ENCODE peak calls at places on chromosomes 2 and 18, in eight cellular contexts. One of them, this sample, is unnamed.

GRCh38 chr2:238551091-238551490 is 124.4 kb downstream of the ASB1 start:
- DNase-seq in stomach: no peak
- DNase-seq in COR-L47: no peak
- DNase-seq in hypothalamus: no peak
- DNase-seq in B cell: no peak
- DNase-seq in stimulated activated naive B cell treated with anti-CD40 and anti-IgM and Interleukin-4, amounts not matched to agents 10 μg/mL and 1 μg/mL and 100 μg/mL, for 72 hours: no peak
- DNase-seq in DMS153: no peak
- DNase-seq in IMR-90: no peak
- DNase-seq in this sample: no peak

GRCh38 chr2:238643400-238643907 is 204.4 kb upstream of the TWIST2 start:
- DNase-seq in B cell: no peak
- DNase-seq in COR-L47: no peak
- DNase-seq in DMS153: no peak
- DNase-seq in IMR-90: no peak
- DNase-seq in stomach: no peak
- DNase-seq in hypothalamus: no peak
- DNase-seq in stimulated activated naive B cell treated with anti-CD40 and anti-IgM and Interleukin-4, amounts not matched to agents 10 μg/mL and 1 μg/mL and 100 μg/mL, for 72 hours: no peak
- DNase-seq in this sample: no peak

GRCh38 chr2:158809816-158810215 is 14.7 kb downstream of the DAPL1 start:
- DNase-seq in IMR-90: no peak
- DNase-seq in hypothalamus: no peak
- DNase-seq in DMS153: no peak
- DNase-seq in COR-L47: no peak
- DNase-seq in B cell: no peak
- DNase-seq in stimulated activated naive B cell treated with anti-CD40 and anti-IgM and Interleukin-4, amounts not matched to agents 10 μg/mL and 1 μg/mL and 100 μg/mL, for 72 hours: no peak
- DNase-seq in stomach: no peak
- DNase-seq in this sample: no peak

GRCh38 chr2:133062946-133063345 is 392.9 kb upstream of the LYPD1 start:
- DNase-seq in DMS153: no peak
- DNase-seq in COR-L47: no peak
- DNase-seq in stomach: no peak
- DNase-seq in hypothalamus: no peak
- DNase-seq in stimulated activated naive B cell treated with anti-CD40 and anti-IgM and Interleukin-4, amounts not matched to agents 10 μg/mL and 1 μg/mL and 100 μg/mL, for 72 hours: no peak
- DNase-seq in B cell: no peak
- DNase-seq in IMR-90: peak
- DNase-seq in this sample: no peak

GRCh38 chr2:45763256-45763655 is 111.8 kb downstream of the PRKCE start:
- DNase-seq in DMS153: no peak
- DNase-seq in COR-L47: no peak
- DNase-seq in stomach: no peak
- DNase-seq in IMR-90: peak
- DNase-seq in stimulated activated naive B cell treated with anti-CD40 and anti-IgM and Interleukin-4, amounts not matched to agents 10 μg/mL and 1 μg/mL and 100 μg/mL, for 72 hours: no peak
- DNase-seq in B cell: no peak
- DNase-seq in hypothalamus: no peak
- DNase-seq in this sample: no peak

GRCh38 chr2:204974487-204974886 is 429.2 kb downstream of the PARD3B start:
- DNase-seq in B cell: no peak
- DNase-seq in IMR-90: no peak
- DNase-seq in DMS153: no peak
- DNase-seq in stimulated activated naive B cell treated with anti-CD40 and anti-IgM and Interleukin-4, amounts not matched to agents 10 μg/mL and 1 μg/mL and 100 μg/mL, for 72 hours: no peak
- DNase-seq in hypothalamus: no peak
- DNase-seq in COR-L47: no peak
- DNase-seq in stomach: no peak
- DNase-seq in this sample: no peak

GRCh38 chr18:8357320-8357719 is 251.9 kb upstream of the RAB12 start:
- DNase-seq in stimulated activated naive B cell treated with anti-CD40 and anti-IgM and Interleukin-4, amounts not matched to agents 10 μg/mL and 1 μg/mL and 100 μg/mL, for 72 hours: no peak
- DNase-seq in COR-L47: no peak
- DNase-seq in hypothalamus: no peak
- DNase-seq in IMR-90: no peak
- DNase-seq in B cell: no peak
- DNase-seq in DMS153: no peak
- DNase-seq in stomach: no peak
- DNase-seq in this sample: no peak

GRCh38 chr18:6203791-6204190 is 210.9 kb downstream of the L3MBTL4 start:
- DNase-seq in stimulated activated naive B cell treated with anti-CD40 and anti-IgM and Interleukin-4, amounts not matched to agents 10 μg/mL and 1 μg/mL and 100 μg/mL, for 72 hours: no peak
- DNase-seq in B cell: no peak
- DNase-seq in COR-L47: peak
- DNase-seq in IMR-90: no peak
- DNase-seq in hypothalamus: no peak
- DNase-seq in DMS153: peak
- DNase-seq in stomach: peak
- DNase-seq in this sample: no peak

GRCh38 chr2:41782306-41783158 is 265.3 kb upstream of the PKDCC start:
- DNase-seq in IMR-90: peak
- DNase-seq in DMS153: peak
- DNase-seq in stimulated activated naive B cell treated with anti-CD40 and anti-IgM and Interleukin-4, amounts not matched to agents 10 μg/mL and 1 μg/mL and 100 μg/mL, for 72 hours: peak
- DNase-seq in stomach: no peak
- DNase-seq in hypothalamus: no peak
- DNase-seq in COR-L47: peak
- DNase-seq in B cell: peak
- DNase-seq in this sample: peak

GRCh38 chr2:109259671-109260070 is 130.7 kb downstream of the SH3RF3 start:
- DNase-seq in DMS153: no peak
- DNase-seq in stimulated activated naive B cell treated with anti-CD40 and anti-IgM and Interleukin-4, amounts not matched to agents 10 μg/mL and 1 μg/mL and 100 μg/mL, for 72 hours: no peak
- DNase-seq in hypothalamus: no peak
- DNase-seq in COR-L47: no peak
- DNase-seq in B cell: no peak
- DNase-seq in IMR-90: no peak
- DNase-seq in stomach: no peak
- DNase-seq in this sample: no peak

GRCh38 chr2:94996401-94997100 is 29.0 kb upstream of the MAL start:
- DNase-seq in hypothalamus: no peak
- DNase-seq in DMS153: no peak
- DNase-seq in stomach: no peak
- DNase-seq in B cell: no peak
- DNase-seq in IMR-90: no peak
- DNase-seq in stimulated activated naive B cell treated with anti-CD40 and anti-IgM and Interleukin-4, amounts not matched to agents 10 μg/mL and 1 μg/mL and 100 μg/mL, for 72 hours: no peak
- DNase-seq in COR-L47: no peak
- DNase-seq in this sample: no peak

GRCh38 chr18:43720036-43720435 is 442.7 kb upstream of the SYT4 start:
- DNase-seq in hypothalamus: no peak
- DNase-seq in DMS153: no peak
- DNase-seq in IMR-90: no peak
- DNase-seq in stomach: no peak
- DNase-seq in B cell: no peak
- DNase-seq in stimulated activated naive B cell treated with anti-CD40 and anti-IgM and Interleukin-4, amounts not matched to agents 10 μg/mL and 1 μg/mL and 100 μg/mL, for 72 hours: no peak
- DNase-seq in COR-L47: no peak
- DNase-seq in this sample: no peak

GRCh38 chr2:156319811-156320490 is 12.6 kb downstream of the NR4A2 start:
- DNase-seq in B cell: no peak
- DNase-seq in stimulated activated naive B cell treated with anti-CD40 and anti-IgM and Interleukin-4, amounts not matched to agents 10 μg/mL and 1 μg/mL and 100 μg/mL, for 72 hours: no peak
- DNase-seq in DMS153: no peak
- DNase-seq in stomach: peak
- DNase-seq in hypothalamus: no peak
- DNase-seq in COR-L47: no peak
- DNase-seq in IMR-90: peak
- DNase-seq in this sample: no peak

GRCh38 chr2:29596584-29596983 is 324.8 kb downstream of the ALK start:
- DNase-seq in B cell: no peak
- DNase-seq in hypothalamus: no peak
- DNase-seq in IMR-90: no peak
- DNase-seq in stomach: no peak
- DNase-seq in stimulated activated naive B cell treated with anti-CD40 and anti-IgM and Interleukin-4, amounts not matched to agents 10 μg/mL and 1 μg/mL and 100 μg/mL, for 72 hours: no peak
- DNase-seq in COR-L47: no peak
- DNase-seq in DMS153: peak
- DNase-seq in this sample: no peak

GRCh38 chr2:56749152-56749752 is 565.5 kb downstream of the CCDC85A start:
- DNase-seq in stimulated activated naive B cell treated with anti-CD40 and anti-IgM and Interleukin-4, amounts not matched to agents 10 μg/mL and 1 μg/mL and 100 μg/mL, for 72 hours: no peak
- DNase-seq in B cell: no peak
- DNase-seq in IMR-90: peak
- DNase-seq in COR-L47: peak
- DNase-seq in hypothalamus: no peak
- DNase-seq in DMS153: peak
- DNase-seq in stomach: no peak
- DNase-seq in this sample: peak

GRCh38 chr2:102251042-102251848 is 60.1 kb upstream of the IL1RL1 start:
- DNase-seq in stomach: peak
- DNase-seq in DMS153: peak
- DNase-seq in B cell: peak
- DNase-seq in hypothalamus: no peak
- DNase-seq in stimulated activated naive B cell treated with anti-CD40 and anti-IgM and Interleukin-4, amounts not matched to agents 10 μg/mL and 1 μg/mL and 100 μg/mL, for 72 hours: peak
- DNase-seq in COR-L47: no peak
- DNase-seq in IMR-90: no peak
- DNase-seq in this sample: no peak

GRCh38 chr2:234391625-234392024 is 105.3 kb downstream of the ARL4C start:
- DNase-seq in stimulated activated naive B cell treated with anti-CD40 and anti-IgM and Interleukin-4, amounts not matched to agents 10 μg/mL and 1 μg/mL and 100 μg/mL, for 72 hours: no peak
- DNase-seq in B cell: no peak
- DNase-seq in DMS153: no peak
- DNase-seq in COR-L47: no peak
- DNase-seq in hypothalamus: no peak
- DNase-seq in IMR-90: no peak
- DNase-seq in stomach: no peak
- DNase-seq in this sample: no peak

GRCh38 chr18:36714476-36714875 is 114.3 kb downstream of the TPGS2 start:
- DNase-seq in hypothalamus: no peak
- DNase-seq in DMS153: no peak
- DNase-seq in IMR-90: no peak
- DNase-seq in B cell: no peak
- DNase-seq in stomach: no peak
- DNase-seq in stimulated activated naive B cell treated with anti-CD40 and anti-IgM and Interleukin-4, amounts not matched to agents 10 μg/mL and 1 μg/mL and 100 μg/mL, for 72 hours: no peak
- DNase-seq in COR-L47: no peak
- DNase-seq in this sample: no peak

GRCh38 chr2:17470855-17471641 is 47.2 kb downstream of the RAD51AP2 start:
- DNase-seq in B cell: no peak
- DNase-seq in COR-L47: peak
- DNase-seq in hypothalamus: no peak
- DNase-seq in stomach: no peak
- DNase-seq in IMR-90: peak
- DNase-seq in DMS153: no peak
- DNase-seq in stimulated activated naive B cell treated with anti-CD40 and anti-IgM and Interleukin-4, amounts not matched to agents 10 μg/mL and 1 μg/mL and 100 μg/mL, for 72 hours: no peak
- DNase-seq in this sample: peak

GRCh38 chr2:209936106-209936663 is 66.3 kb upstream of the RPE start:
- DNase-seq in B cell: no peak
- DNase-seq in stomach: no peak
- DNase-seq in COR-L47: no peak
- DNase-seq in hypothalamus: no peak
- DNase-seq in DMS153: no peak
- DNase-seq in stimulated activated naive B cell treated with anti-CD40 and anti-IgM and Interleukin-4, amounts not matched to agents 10 μg/mL and 1 μg/mL and 100 μg/mL, for 72 hours: no peak
- DNase-seq in IMR-90: no peak
- DNase-seq in this sample: no peak

GRCh38 chr2:220076734-220077133 is 449.3 kb downstream of the SLC4A3 start:
- DNase-seq in IMR-90: peak
- DNase-seq in hypothalamus: no peak
- DNase-seq in DMS153: no peak
- DNase-seq in stomach: no peak
- DNase-seq in B cell: no peak
- DNase-seq in COR-L47: no peak
- DNase-seq in stimulated activated naive B cell treated with anti-CD40 and anti-IgM and Interleukin-4, amounts not matched to agents 10 μg/mL and 1 μg/mL and 100 μg/mL, for 72 hours: no peak
- DNase-seq in this sample: peak

GRCh38 chr2:238524584-238524983 is 97.9 kb downstream of the ASB1 start:
- DNase-seq in stomach: no peak
- DNase-seq in COR-L47: no peak
- DNase-seq in hypothalamus: no peak
- DNase-seq in B cell: no peak
- DNase-seq in DMS153: no peak
- DNase-seq in stimulated activated naive B cell treated with anti-CD40 and anti-IgM and Interleukin-4, amounts not matched to agents 10 μg/mL and 1 μg/mL and 100 μg/mL, for 72 hours: no peak
- DNase-seq in IMR-90: no peak
- DNase-seq in this sample: no peak

GRCh38 chr2:30514134-30514860 is 67.3 kb downstream of the LCLAT1 start:
- DNase-seq in stomach: no peak
- DNase-seq in B cell: no peak
- DNase-seq in IMR-90: peak
- DNase-seq in stimulated activated naive B cell treated with anti-CD40 and anti-IgM and Interleukin-4, amounts not matched to agents 10 μg/mL and 1 μg/mL and 100 μg/mL, for 72 hours: no peak
- DNase-seq in hypothalamus: no peak
- DNase-seq in COR-L47: no peak
- DNase-seq in DMS153: no peak
- DNase-seq in this sample: no peak

GRCh38 chr2:73103018-73103542 is 9.7 kb downstream of the RAB11FIP5 start:
- DNase-seq in hypothalamus: no peak
- DNase-seq in DMS153: peak
- DNase-seq in IMR-90: no peak
- DNase-seq in stimulated activated naive B cell treated with anti-CD40 and anti-IgM and Interleukin-4, amounts not matched to agents 10 μg/mL and 1 μg/mL and 100 μg/mL, for 72 hours: no peak
- DNase-seq in B cell: no peak
- DNase-seq in stomach: no peak
- DNase-seq in COR-L47: peak
- DNase-seq in this sample: no peak